ENCODE peak calls at places on chromosomes 2 and 18, in eight cellular contexts. One of them, this sample, is unnamed.

GRCh38 chr2:133918141-133918540 is 335.7 kb upstream of the MGAT5 start:
- DNase-seq in GM13976: no peak
- DNase-seq in HFFc6: no peak
- DNase-seq in AG04450: no peak
- DNase-seq in Caco-2: no peak
- DNase-seq in bronchial epithelial cell: no peak
- DNase-seq in neural progenitor cell: no peak
- DNase-seq in AG09319: no peak
- DNase-seq in this sample: no peak

GRCh38 chr2:29443086-29443485 is 327.9 kb downstream of the CLIP4 start:
- DNase-seq in GM13976: no peak
- DNase-seq in HFFc6: no peak
- DNase-seq in AG04450: no peak
- DNase-seq in Caco-2: no peak
- DNase-seq in bronchial epithelial cell: no peak
- DNase-seq in neural progenitor cell: no peak
- DNase-seq in AG09319: no peak
- DNase-seq in this sample: no peak

GRCh38 chr2:110829413-110830146 is 97.2 kb downstream of the ACOXL start:
- DNase-seq in GM13976: no peak
- DNase-seq in HFFc6: no peak
- DNase-seq in AG04450: no peak
- DNase-seq in Caco-2: no peak
- DNase-seq in bronchial epithelial cell: no peak
- DNase-seq in neural progenitor cell: no peak
- DNase-seq in AG09319: no peak
- DNase-seq in this sample: no peak

GRCh38 chr2:219019436-219019835 is 21.9 kb downstream of the CFAP65 start:
- DNase-seq in GM13976: no peak
- DNase-seq in HFFc6: no peak
- DNase-seq in AG04450: no peak
- DNase-seq in Caco-2: no peak
- DNase-seq in bronchial epithelial cell: no peak
- DNase-seq in neural progenitor cell: no peak
- DNase-seq in AG09319: no peak
- DNase-seq in this sample: no peak

GRCh38 chr18:51236225-51236624 is 38.7 kb upstream of the MEX3C start:
- DNase-seq in GM13976: no peak
- DNase-seq in HFFc6: peak; percentile 4
- DNase-seq in AG04450: no peak
- DNase-seq in Caco-2: peak; percentile 60
- DNase-seq in bronchial epithelial cell: peak; percentile 91
- DNase-seq in neural progenitor cell: no peak
- DNase-seq in AG09319: no peak
- DNase-seq in this sample: no peak

GRCh38 chr2:47271054-47272000 is 116.2 kb upstream of the STPG4 start:
- DNase-seq in GM13976: no peak
- DNase-seq in HFFc6: no peak
- DNase-seq in AG04450: no peak
- DNase-seq in Caco-2: no peak
- DNase-seq in bronchial epithelial cell: peak; percentile 12
- DNase-seq in neural progenitor cell: no peak
- DNase-seq in AG09319: no peak
- DNase-seq in this sample: no peak

GRCh38 chr2:97360202-97360601 is 229.5 kb downstream of the ANKRD36B start:
- DNase-seq in GM13976: no peak
- DNase-seq in HFFc6: no peak
- DNase-seq in AG04450: no peak
- DNase-seq in Caco-2: peak; percentile 40
- DNase-seq in bronchial epithelial cell: no peak
- DNase-seq in neural progenitor cell: no peak
- DNase-seq in AG09319: no peak
- DNase-seq in this sample: no peak

GRCh38 chr2:235227607-235228006 is 266.2 kb upstream of the AGAP1 start:
- DNase-seq in GM13976: no peak
- DNase-seq in HFFc6: no peak
- DNase-seq in AG04450: no peak
- DNase-seq in Caco-2: no peak
- DNase-seq in bronchial epithelial cell: no peak
- DNase-seq in neural progenitor cell: no peak
- DNase-seq in AG09319: no peak
- DNase-seq in this sample: no peak

GRCh38 chr2:206670531-206671319 is 28.4 kb downstream of the FAM237A start:
- DNase-seq in GM13976: no peak
- DNase-seq in HFFc6: no peak
- DNase-seq in AG04450: no peak
- DNase-seq in Caco-2: no peak
- DNase-seq in bronchial epithelial cell: peak; percentile 62
- DNase-seq in neural progenitor cell: no peak
- DNase-seq in AG09319: no peak
- DNase-seq in this sample: no peak

GRCh38 chr2:45649855-45650806 is 1.3 kb upstream of the PRKCE start:
- DNase-seq in GM13976: peak; percentile 66
- DNase-seq in HFFc6: peak; percentile 42
- DNase-seq in AG04450: no peak
- DNase-seq in Caco-2: peak; percentile 77
- DNase-seq in bronchial epithelial cell: peak; percentile 55
- DNase-seq in neural progenitor cell: peak; percentile 82
- DNase-seq in AG09319: no peak
- DNase-seq in this sample: no peak

GRCh38 chr2:38377501-38378258 is 607 bp upstream of the ATL2 start:
- DNase-seq in GM13976: no peak
- DNase-seq in HFFc6: peak; percentile 61
- DNase-seq in AG04450: peak; percentile 54
- DNase-seq in Caco-2: no peak
- DNase-seq in bronchial epithelial cell: no peak
- DNase-seq in neural progenitor cell: no peak
- DNase-seq in AG09319: peak; percentile 40
- DNase-seq in this sample: peak; percentile 67

GRCh38 chr2:233331536-233331935 is 22.8 kb upstream of the DGKD start:
- DNase-seq in GM13976: peak; percentile 73
- DNase-seq in HFFc6: no peak
- DNase-seq in AG04450: no peak
- DNase-seq in Caco-2: no peak
- DNase-seq in bronchial epithelial cell: no peak
- DNase-seq in neural progenitor cell: no peak
- DNase-seq in AG09319: no peak
- DNase-seq in this sample: no peak

DNA sequence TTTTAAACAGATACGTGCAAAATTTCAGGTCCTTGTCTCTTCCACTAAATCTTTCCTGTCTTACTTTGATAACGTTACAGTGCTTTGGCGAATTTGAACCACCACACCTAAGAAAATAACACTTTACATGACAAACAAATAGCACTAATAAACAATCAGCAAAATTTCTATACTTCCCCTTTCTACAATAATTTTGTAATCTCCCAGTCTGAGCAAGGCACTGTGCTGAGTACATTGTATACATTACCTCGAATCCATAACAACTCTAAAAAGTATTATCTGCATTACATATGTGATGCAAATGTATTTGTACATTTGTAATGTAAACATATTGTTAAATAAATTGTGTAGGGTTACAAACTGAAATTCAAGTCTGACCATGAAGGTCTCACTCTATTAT is 49.9 kb downstream of the RTN4 start:
- DNase-seq in GM13976: no peak
- DNase-seq in HFFc6: no peak
- DNase-seq in AG04450: no peak
- DNase-seq in Caco-2: no peak
- DNase-seq in bronchial epithelial cell: no peak
- DNase-seq in neural progenitor cell: no peak
- DNase-seq in AG09319: no peak
- DNase-seq in this sample: no peak
- TF ChIP-seq CTCF in GM13976: no peak
- TF ChIP-seq CTCF in HFFc6: no peak
- TF ChIP-seq CTCF in AG04450: no peak
- TF ChIP-seq CTCF in Caco-2: no peak
- TF ChIP-seq CTCF in bronchial epithelial cell: no peak
- TF ChIP-seq CTCF in neural progenitor cell: no peak
- TF ChIP-seq CTCF in AG09319: no peak
- TF ChIP-seq CTCF in this sample: no peak

GRCh38 chr2:240343548-240343947 is 91.9 kb upstream of the GPC1 start:
- DNase-seq in GM13976: no peak
- DNase-seq in HFFc6: no peak
- DNase-seq in AG04450: no peak
- DNase-seq in Caco-2: no peak
- DNase-seq in bronchial epithelial cell: peak; percentile 16
- DNase-seq in neural progenitor cell: no peak
- DNase-seq in AG09319: no peak
- DNase-seq in this sample: no peak
- TF ChIP-seq CTCF in GM13976: no peak
- TF ChIP-seq CTCF in HFFc6: no peak
- TF ChIP-seq CTCF in AG04450: no peak
- TF ChIP-seq CTCF in Caco-2: no peak
- TF ChIP-seq CTCF in bronchial epithelial cell: no peak
- TF ChIP-seq CTCF in neural progenitor cell: no peak
- TF ChIP-seq CTCF in AG09319: no peak
- TF ChIP-seq CTCF in this sample: no peak

DNA sequence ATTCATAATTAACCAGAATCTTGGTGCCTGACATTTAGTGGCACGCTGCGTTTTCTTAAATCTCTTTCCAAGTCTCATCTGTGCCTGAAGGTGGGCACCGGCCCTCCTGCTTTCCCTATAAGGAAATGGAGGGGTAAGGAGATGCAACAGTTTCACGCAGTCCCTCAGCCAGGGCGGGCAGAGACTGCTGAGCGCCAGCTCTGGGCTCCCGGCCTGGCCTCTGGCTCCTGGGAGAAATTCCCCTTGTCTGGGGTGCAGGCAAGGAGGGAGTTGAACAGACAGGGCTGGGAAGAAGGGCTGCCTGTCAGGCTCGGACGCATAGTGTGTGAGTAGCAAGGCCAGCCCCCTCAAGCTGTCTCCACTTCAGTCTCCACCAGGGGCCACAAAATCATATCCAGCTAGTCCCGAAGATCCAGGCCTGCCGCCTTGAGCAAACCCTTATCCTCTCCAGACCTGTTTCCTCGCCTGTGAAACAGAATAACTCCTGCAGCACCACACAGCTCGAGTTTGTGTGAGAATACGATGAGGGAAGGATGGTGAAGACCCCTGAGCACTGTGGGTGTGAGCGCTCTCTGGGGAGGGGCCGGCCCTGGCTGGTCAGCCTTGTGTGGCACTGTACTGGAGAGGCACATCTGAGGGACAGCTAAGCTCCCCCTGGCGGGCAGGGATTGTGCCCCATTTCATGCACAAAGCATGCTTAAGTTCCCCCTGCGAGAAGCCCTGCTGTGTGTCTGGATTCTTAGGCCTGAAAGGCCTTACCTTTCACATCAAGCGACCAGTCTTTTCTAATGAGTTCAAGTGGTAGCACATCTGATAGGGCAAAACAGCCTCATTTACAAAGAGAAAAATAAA is 33.8 kb downstream of the SDC1 start:
- DNase-seq in GM13976: no peak
- DNase-seq in HFFc6: no peak
- DNase-seq in AG04450: peak; percentile 18
- DNase-seq in Caco-2: peak; percentile 75
- DNase-seq in bronchial epithelial cell: no peak
- DNase-seq in neural progenitor cell: peak; percentile 87
- DNase-seq in AG09319: no peak
- DNase-seq in this sample: no peak
- TF ChIP-seq CTCF in GM13976: no peak
- TF ChIP-seq CTCF in HFFc6: no peak
- TF ChIP-seq CTCF in AG04450: peak; percentile 59
- TF ChIP-seq CTCF in Caco-2: peak; percentile 55
- TF ChIP-seq CTCF in bronchial epithelial cell: peak; percentile 70
- TF ChIP-seq CTCF in neural progenitor cell: peak; percentile 57
- TF ChIP-seq CTCF in AG09319: peak; percentile 23
- TF ChIP-seq CTCF in this sample: peak; percentile 30

GRCh38 chr2:77398970-77399369 is 123.2 kb downstream of the LRRTM4 start:
- DNase-seq in GM13976: no peak
- DNase-seq in HFFc6: no peak
- DNase-seq in AG04450: no peak
- DNase-seq in Caco-2: no peak
- DNase-seq in bronchial epithelial cell: no peak
- DNase-seq in neural progenitor cell: no peak
- DNase-seq in AG09319: no peak
- DNase-seq in this sample: no peak
- TF ChIP-seq CTCF in GM13976: no peak
- TF ChIP-seq CTCF in HFFc6: no peak
- TF ChIP-seq CTCF in AG04450: no peak
- TF ChIP-seq CTCF in Caco-2: no peak
- TF ChIP-seq CTCF in bronchial epithelial cell: no peak
- TF ChIP-seq CTCF in neural progenitor cell: peak; percentile 13
- TF ChIP-seq CTCF in AG09319: no peak
- TF ChIP-seq CTCF in this sample: no peak

GRCh38 chr2:122515731-122516130 is 760.3 kb downstream of the TSN start:
- DNase-seq in GM13976: no peak
- DNase-seq in HFFc6: no peak
- DNase-seq in AG04450: no peak
- DNase-seq in Caco-2: no peak
- DNase-seq in bronchial epithelial cell: no peak
- DNase-seq in neural progenitor cell: peak; percentile 28
- DNase-seq in AG09319: no peak
- DNase-seq in this sample: no peak

GRCh38 chr2:122519806-122520205 is 764.4 kb downstream of the TSN start:
- DNase-seq in GM13976: no peak
- DNase-seq in HFFc6: no peak
- DNase-seq in AG04450: no peak
- DNase-seq in Caco-2: peak; percentile 68
- DNase-seq in bronchial epithelial cell: peak; percentile 81
- DNase-seq in neural progenitor cell: no peak
- DNase-seq in AG09319: no peak
- DNase-seq in this sample: no peak

GRCh38 chr2:122520212-122520611 is 764.8 kb downstream of the TSN start:
- DNase-seq in GM13976: no peak
- DNase-seq in HFFc6: no peak
- DNase-seq in AG04450: no peak
- DNase-seq in Caco-2: no peak
- DNase-seq in bronchial epithelial cell: no peak
- DNase-seq in neural progenitor cell: no peak
- DNase-seq in AG09319: no peak
- DNase-seq in this sample: no peak

GRCh38 chr2:122516775-122517174 is 761.3 kb downstream of the TSN start:
- DNase-seq in GM13976: no peak
- DNase-seq in HFFc6: no peak
- DNase-seq in AG04450: no peak
- DNase-seq in Caco-2: no peak
- DNase-seq in bronchial epithelial cell: no peak
- DNase-seq in neural progenitor cell: no peak
- DNase-seq in AG09319: no peak
- DNase-seq in this sample: no peak

DNA sequence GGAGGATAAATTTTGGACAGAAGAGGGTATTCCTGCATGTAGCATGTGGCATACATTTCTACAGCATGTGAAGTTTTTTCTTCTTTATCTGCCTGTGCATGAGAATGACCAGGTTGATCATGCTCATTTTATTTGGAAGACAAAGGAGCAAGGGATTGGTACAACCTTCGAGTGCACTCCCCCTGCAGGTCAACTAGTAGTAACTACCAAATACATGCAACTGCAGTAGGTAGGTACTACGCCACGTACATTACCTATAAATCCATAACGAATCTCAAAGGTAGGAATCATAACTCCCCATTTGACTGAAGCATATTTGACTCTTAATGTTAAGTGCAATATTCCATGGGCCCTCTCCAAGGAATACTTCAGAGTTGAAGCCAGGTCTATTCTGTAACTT is 763.9 kb downstream of the TSN start:
- DNase-seq in GM13976: no peak
- DNase-seq in HFFc6: no peak
- DNase-seq in AG04450: no peak
- DNase-seq in Caco-2: no peak
- DNase-seq in bronchial epithelial cell: no peak
- DNase-seq in neural progenitor cell: peak; percentile 10
- DNase-seq in AG09319: no peak
- DNase-seq in this sample: no peak
- TF ChIP-seq CTCF in GM13976: no peak
- TF ChIP-seq CTCF in HFFc6: peak; percentile 36
- TF ChIP-seq CTCF in AG04450: no peak
- TF ChIP-seq CTCF in Caco-2: peak; percentile 16
- TF ChIP-seq CTCF in bronchial epithelial cell: no peak
- TF ChIP-seq CTCF in neural progenitor cell: peak; percentile 39
- TF ChIP-seq CTCF in AG09319: no peak
- TF ChIP-seq CTCF in this sample: no peak

This sample was measured in HFF-Myc.